ENCODE peak calls at places on chromosomes 7 and 10, in nine cellular contexts. One of them, this sample, is unnamed.
A peak's percentile ranks its signal among the peaks of the same experiment; 100 is the strongest.

GRCh38 chr7:128200376-128200775 is 40.7 kb upstream of the LEP start:
- DNase-seq in stimulated activated CD4-positive, alpha-beta T cell treated with anti-CD3 and anti-CD28 coated beads, Interleukin-15, amount 100 ng/mL, for 24 hours: no peak
- DNase-seq in NCI-H1092: no peak
- DNase-seq in stimulated activated CD8-positive, alpha-beta memory T cell treated with anti-CD3 and anti-CD28 coated beads, Interleukin-15, amount 100 ng/mL, for 4 hours: no peak
- DNase-seq in tibial artery: no peak
- DNase-seq in MM.1S: no peak
- DNase-seq in effector memory CD4-positive, alpha-beta T cell: no peak
- DNase-seq in bronchial epithelial cell: no peak
- DNase-seq in B cell: no peak
- DNase-seq in this sample: no peak

GRCh38 chr7:150361807-150362621 is 6.6 kb upstream of the REPIN1 start:
- DNase-seq in stimulated activated CD8-positive, alpha-beta memory T cell treated with anti-CD3 and anti-CD28 coated beads, Interleukin-15, amount 100 ng/mL, for 4 hours: no peak
- DNase-seq in NCI-H1092: no peak
- DNase-seq in tibial artery: no peak
- DNase-seq in stimulated activated CD4-positive, alpha-beta T cell treated with anti-CD3 and anti-CD28 coated beads, Interleukin-15, amount 100 ng/mL, for 24 hours: no peak
- DNase-seq in effector memory CD4-positive, alpha-beta T cell: no peak
- DNase-seq in MM.1S: no peak
- DNase-seq in B cell: no peak
- DNase-seq in bronchial epithelial cell: no peak
- DNase-seq in this sample: no peak

GRCh38 chr7:154928136-154929005 is 74.6 kb downstream of the PAXIP1 start:
- DNase-seq in NCI-H1092: no peak
- DNase-seq in stimulated activated CD8-positive, alpha-beta memory T cell treated with anti-CD3 and anti-CD28 coated beads, Interleukin-15, amount 100 ng/mL, for 4 hours: no peak
- DNase-seq in effector memory CD4-positive, alpha-beta T cell: peak; percentile 16
- DNase-seq in stimulated activated CD4-positive, alpha-beta T cell treated with anti-CD3 and anti-CD28 coated beads, Interleukin-15, amount 100 ng/mL, for 24 hours: peak; percentile 33
- DNase-seq in tibial artery: peak; percentile 36
- DNase-seq in MM.1S: peak; percentile 98
- DNase-seq in B cell: peak; percentile 73
- DNase-seq in bronchial epithelial cell: peak; percentile 93
- DNase-seq in this sample: peak; percentile 93

GRCh38 chr10:73262105-73262730 is 9.8 kb upstream of the MRPS16 start:
- DNase-seq in effector memory CD4-positive, alpha-beta T cell: no peak
- DNase-seq in bronchial epithelial cell: peak; percentile 95
- DNase-seq in stimulated activated CD4-positive, alpha-beta T cell treated with anti-CD3 and anti-CD28 coated beads, Interleukin-15, amount 100 ng/mL, for 24 hours: no peak
- DNase-seq in tibial artery: no peak
- DNase-seq in MM.1S: no peak
- DNase-seq in NCI-H1092: no peak
- DNase-seq in stimulated activated CD8-positive, alpha-beta memory T cell treated with anti-CD3 and anti-CD28 coated beads, Interleukin-15, amount 100 ng/mL, for 4 hours: no peak
- DNase-seq in B cell: no peak
- DNase-seq in this sample: peak; percentile 93

GRCh38 chr10:35752469-35753450 is 110.7 kb upstream of the FZD8 start:
- DNase-seq in stimulated activated CD4-positive, alpha-beta T cell treated with anti-CD3 and anti-CD28 coated beads, Interleukin-15, amount 100 ng/mL, for 24 hours: no peak
- DNase-seq in B cell: no peak
- DNase-seq in MM.1S: no peak
- DNase-seq in effector memory CD4-positive, alpha-beta T cell: no peak
- DNase-seq in tibial artery: peak; percentile 24
- DNase-seq in NCI-H1092: no peak
- DNase-seq in bronchial epithelial cell: no peak
- DNase-seq in stimulated activated CD8-positive, alpha-beta memory T cell treated with anti-CD3 and anti-CD28 coated beads, Interleukin-15, amount 100 ng/mL, for 4 hours: no peak
- DNase-seq in this sample: no peak

GRCh38 chr7:2663121-2663886 is 24.7 kb upstream of the AMZ1 start:
- DNase-seq in effector memory CD4-positive, alpha-beta T cell: no peak
- DNase-seq in NCI-H1092: no peak
- DNase-seq in B cell: no peak
- DNase-seq in MM.1S: no peak
- DNase-seq in tibial artery: no peak
- DNase-seq in bronchial epithelial cell: no peak
- DNase-seq in stimulated activated CD8-positive, alpha-beta memory T cell treated with anti-CD3 and anti-CD28 coated beads, Interleukin-15, amount 100 ng/mL, for 4 hours: no peak
- DNase-seq in stimulated activated CD4-positive, alpha-beta T cell treated with anti-CD3 and anti-CD28 coated beads, Interleukin-15, amount 100 ng/mL, for 24 hours: no peak
- DNase-seq in this sample: no peak

GRCh38 chr10:121243003-121243898 is 355.0 kb downstream of the FGFR2 start:
- DNase-seq in bronchial epithelial cell: peak; percentile 50
- DNase-seq in tibial artery: no peak
- DNase-seq in MM.1S: no peak
- DNase-seq in effector memory CD4-positive, alpha-beta T cell: no peak
- DNase-seq in stimulated activated CD4-positive, alpha-beta T cell treated with anti-CD3 and anti-CD28 coated beads, Interleukin-15, amount 100 ng/mL, for 24 hours: no peak
- DNase-seq in B cell: no peak
- DNase-seq in NCI-H1092: no peak
- DNase-seq in stimulated activated CD8-positive, alpha-beta memory T cell treated with anti-CD3 and anti-CD28 coated beads, Interleukin-15, amount 100 ng/mL, for 4 hours: no peak
- DNase-seq in this sample: peak; percentile 10

GRCh38 chr7:47454066-47454950 is 127.6 kb downstream of the TNS3 start:
- DNase-seq in stimulated activated CD8-positive, alpha-beta memory T cell treated with anti-CD3 and anti-CD28 coated beads, Interleukin-15, amount 100 ng/mL, for 4 hours: no peak
- DNase-seq in MM.1S: no peak
- DNase-seq in effector memory CD4-positive, alpha-beta T cell: no peak
- DNase-seq in B cell: no peak
- DNase-seq in NCI-H1092: no peak
- DNase-seq in stimulated activated CD4-positive, alpha-beta T cell treated with anti-CD3 and anti-CD28 coated beads, Interleukin-15, amount 100 ng/mL, for 24 hours: no peak
- DNase-seq in tibial artery: no peak
- DNase-seq in bronchial epithelial cell: no peak
- DNase-seq in this sample: no peak

GRCh38 chr7:27277628-27278027 is 35.0 kb downstream of the EVX1 start:
- DNase-seq in effector memory CD4-positive, alpha-beta T cell: no peak
- DNase-seq in B cell: no peak
- DNase-seq in stimulated activated CD4-positive, alpha-beta T cell treated with anti-CD3 and anti-CD28 coated beads, Interleukin-15, amount 100 ng/mL, for 24 hours: no peak
- DNase-seq in bronchial epithelial cell: peak; percentile 82
- DNase-seq in NCI-H1092: no peak
- DNase-seq in MM.1S: no peak
- DNase-seq in stimulated activated CD8-positive, alpha-beta memory T cell treated with anti-CD3 and anti-CD28 coated beads, Interleukin-15, amount 100 ng/mL, for 4 hours: no peak
- DNase-seq in tibial artery: no peak
- DNase-seq in this sample: peak; percentile 74

GRCh38 chr7:47882635-47883034 is 65.6 kb downstream of the PKD1L1 start:
- DNase-seq in stimulated activated CD8-positive, alpha-beta memory T cell treated with anti-CD3 and anti-CD28 coated beads, Interleukin-15, amount 100 ng/mL, for 4 hours: no peak
- DNase-seq in bronchial epithelial cell: no peak
- DNase-seq in stimulated activated CD4-positive, alpha-beta T cell treated with anti-CD3 and anti-CD28 coated beads, Interleukin-15, amount 100 ng/mL, for 24 hours: no peak
- DNase-seq in MM.1S: no peak
- DNase-seq in effector memory CD4-positive, alpha-beta T cell: no peak
- DNase-seq in NCI-H1092: no peak
- DNase-seq in B cell: no peak
- DNase-seq in tibial artery: no peak
- DNase-seq in this sample: no peak

GRCh38 chr10:31924833-31925232 is 3.8 kb downstream of the ARHGAP12 start:
- DNase-seq in bronchial epithelial cell: no peak
- DNase-seq in effector memory CD4-positive, alpha-beta T cell: no peak
- DNase-seq in stimulated activated CD4-positive, alpha-beta T cell treated with anti-CD3 and anti-CD28 coated beads, Interleukin-15, amount 100 ng/mL, for 24 hours: no peak
- DNase-seq in B cell: no peak
- DNase-seq in tibial artery: no peak
- DNase-seq in NCI-H1092: no peak
- DNase-seq in MM.1S: no peak
- DNase-seq in stimulated activated CD8-positive, alpha-beta memory T cell treated with anti-CD3 and anti-CD28 coated beads, Interleukin-15, amount 100 ng/mL, for 4 hours: no peak
- DNase-seq in this sample: no peak

GRCh38 chr10:100731603-100732596 is 13.5 kb upstream of the PAX2 start:
- DNase-seq in MM.1S: no peak
- DNase-seq in stimulated activated CD8-positive, alpha-beta memory T cell treated with anti-CD3 and anti-CD28 coated beads, Interleukin-15, amount 100 ng/mL, for 4 hours: no peak
- DNase-seq in tibial artery: no peak
- DNase-seq in bronchial epithelial cell: no peak
- DNase-seq in B cell: no peak
- DNase-seq in NCI-H1092: no peak
- DNase-seq in effector memory CD4-positive, alpha-beta T cell: no peak
- DNase-seq in stimulated activated CD4-positive, alpha-beta T cell treated with anti-CD3 and anti-CD28 coated beads, Interleukin-15, amount 100 ng/mL, for 24 hours: no peak
- DNase-seq in this sample: no peak

GRCh38 chr7:112386619-112387018 is 63.6 kb upstream of the IFRD1 start:
- DNase-seq in stimulated activated CD4-positive, alpha-beta T cell treated with anti-CD3 and anti-CD28 coated beads, Interleukin-15, amount 100 ng/mL, for 24 hours: no peak
- DNase-seq in bronchial epithelial cell: no peak
- DNase-seq in B cell: no peak
- DNase-seq in effector memory CD4-positive, alpha-beta T cell: no peak
- DNase-seq in tibial artery: no peak
- DNase-seq in NCI-H1092: no peak
- DNase-seq in stimulated activated CD8-positive, alpha-beta memory T cell treated with anti-CD3 and anti-CD28 coated beads, Interleukin-15, amount 100 ng/mL, for 4 hours: no peak
- DNase-seq in MM.1S: no peak
- DNase-seq in this sample: no peak

GRCh38 chr7:150903627-150904026 is 51.3 kb downstream of the AOC1 start:
- DNase-seq in bronchial epithelial cell: peak; percentile 36
- DNase-seq in NCI-H1092: peak; percentile 95
- DNase-seq in B cell: no peak
- DNase-seq in stimulated activated CD8-positive, alpha-beta memory T cell treated with anti-CD3 and anti-CD28 coated beads, Interleukin-15, amount 100 ng/mL, for 4 hours: no peak
- DNase-seq in tibial artery: no peak
- DNase-seq in MM.1S: no peak
- DNase-seq in stimulated activated CD4-positive, alpha-beta T cell treated with anti-CD3 and anti-CD28 coated beads, Interleukin-15, amount 100 ng/mL, for 24 hours: no peak
- DNase-seq in effector memory CD4-positive, alpha-beta T cell: no peak
- DNase-seq in this sample: peak; percentile 79

GRCh38 chr7:102019461-102019860 is 202.0 kb downstream of the CUX1 start:
- DNase-seq in stimulated activated CD4-positive, alpha-beta T cell treated with anti-CD3 and anti-CD28 coated beads, Interleukin-15, amount 100 ng/mL, for 24 hours: no peak
- DNase-seq in stimulated activated CD8-positive, alpha-beta memory T cell treated with anti-CD3 and anti-CD28 coated beads, Interleukin-15, amount 100 ng/mL, for 4 hours: no peak
- DNase-seq in NCI-H1092: no peak
- DNase-seq in effector memory CD4-positive, alpha-beta T cell: no peak
- DNase-seq in MM.1S: no peak
- DNase-seq in B cell: no peak
- DNase-seq in tibial artery: no peak
- DNase-seq in bronchial epithelial cell: no peak
- DNase-seq in this sample: no peak

GRCh38 chr7:42254217-42254616 is 17.2 kb upstream of the GLI3 start:
- DNase-seq in NCI-H1092: no peak
- DNase-seq in tibial artery: no peak
- DNase-seq in bronchial epithelial cell: peak; percentile 85
- DNase-seq in effector memory CD4-positive, alpha-beta T cell: no peak
- DNase-seq in B cell: no peak
- DNase-seq in stimulated activated CD8-positive, alpha-beta memory T cell treated with anti-CD3 and anti-CD28 coated beads, Interleukin-15, amount 100 ng/mL, for 4 hours: no peak
- DNase-seq in stimulated activated CD4-positive, alpha-beta T cell treated with anti-CD3 and anti-CD28 coated beads, Interleukin-15, amount 100 ng/mL, for 24 hours: no peak
- DNase-seq in MM.1S: no peak
- DNase-seq in this sample: peak; percentile 84

GRCh38 chr10:15182541-15183207 is 14.2 kb upstream of the NMT2 start:
- DNase-seq in bronchial epithelial cell: no peak
- DNase-seq in tibial artery: no peak
- DNase-seq in effector memory CD4-positive, alpha-beta T cell: no peak
- DNase-seq in NCI-H1092: no peak
- DNase-seq in stimulated activated CD8-positive, alpha-beta memory T cell treated with anti-CD3 and anti-CD28 coated beads, Interleukin-15, amount 100 ng/mL, for 4 hours: no peak
- DNase-seq in B cell: no peak
- DNase-seq in stimulated activated CD4-positive, alpha-beta T cell treated with anti-CD3 and anti-CD28 coated beads, Interleukin-15, amount 100 ng/mL, for 24 hours: no peak
- DNase-seq in MM.1S: no peak
- DNase-seq in this sample: peak; percentile 49

GRCh38 chr7:13800694-13801448 is 188.6 kb downstream of the ETV1 start:
- DNase-seq in B cell: no peak
- DNase-seq in stimulated activated CD4-positive, alpha-beta T cell treated with anti-CD3 and anti-CD28 coated beads, Interleukin-15, amount 100 ng/mL, for 24 hours: no peak
- DNase-seq in bronchial epithelial cell: peak; percentile 96
- DNase-seq in effector memory CD4-positive, alpha-beta T cell: no peak
- DNase-seq in NCI-H1092: peak; percentile 31
- DNase-seq in MM.1S: no peak
- DNase-seq in tibial artery: no peak
- DNase-seq in stimulated activated CD8-positive, alpha-beta memory T cell treated with anti-CD3 and anti-CD28 coated beads, Interleukin-15, amount 100 ng/mL, for 4 hours: peak; percentile 1
- DNase-seq in this sample: peak; percentile 41

GRCh38 chr7:158140538-158141220 is 446.9 kb downstream of the PTPRN2 start:
- DNase-seq in MM.1S: no peak
- DNase-seq in tibial artery: no peak
- DNase-seq in stimulated activated CD8-positive, alpha-beta memory T cell treated with anti-CD3 and anti-CD28 coated beads, Interleukin-15, amount 100 ng/mL, for 4 hours: no peak
- DNase-seq in bronchial epithelial cell: no peak
- DNase-seq in stimulated activated CD4-positive, alpha-beta T cell treated with anti-CD3 and anti-CD28 coated beads, Interleukin-15, amount 100 ng/mL, for 24 hours: no peak
- DNase-seq in B cell: no peak
- DNase-seq in effector memory CD4-positive, alpha-beta T cell: no peak
- DNase-seq in NCI-H1092: no peak
- DNase-seq in this sample: no peak

GRCh38 chr10:1166101-1166827 is 110.1 kb downstream of the WDR37 start:
- DNase-seq in bronchial epithelial cell: no peak
- DNase-seq in stimulated activated CD8-positive, alpha-beta memory T cell treated with anti-CD3 and anti-CD28 coated beads, Interleukin-15, amount 100 ng/mL, for 4 hours: no peak
- DNase-seq in NCI-H1092: no peak
- DNase-seq in tibial artery: peak; percentile 18
- DNase-seq in stimulated activated CD4-positive, alpha-beta T cell treated with anti-CD3 and anti-CD28 coated beads, Interleukin-15, amount 100 ng/mL, for 24 hours: no peak
- DNase-seq in MM.1S: no peak
- DNase-seq in B cell: no peak
- DNase-seq in effector memory CD4-positive, alpha-beta T cell: no peak
- DNase-seq in this sample: no peak

GRCh38 chr10:34723746-34724145 is 91.3 kb downstream of the PARD3 start:
- DNase-seq in MM.1S: peak; percentile 78
- DNase-seq in stimulated activated CD4-positive, alpha-beta T cell treated with anti-CD3 and anti-CD28 coated beads, Interleukin-15, amount 100 ng/mL, for 24 hours: no peak
- DNase-seq in tibial artery: peak; percentile 38
- DNase-seq in stimulated activated CD8-positive, alpha-beta memory T cell treated with anti-CD3 and anti-CD28 coated beads, Interleukin-15, amount 100 ng/mL, for 4 hours: no peak
- DNase-seq in effector memory CD4-positive, alpha-beta T cell: no peak
- DNase-seq in B cell: no peak
- DNase-seq in NCI-H1092: peak; percentile 26
- DNase-seq in bronchial epithelial cell: peak; percentile 64
- DNase-seq in this sample: peak; percentile 69

GRCh38 chr10:7832060-7832459 is 13.8 kb downstream of the TAF3 start:
- DNase-seq in effector memory CD4-positive, alpha-beta T cell: no peak
- DNase-seq in tibial artery: no peak
- DNase-seq in stimulated activated CD8-positive, alpha-beta memory T cell treated with anti-CD3 and anti-CD28 coated beads, Interleukin-15, amount 100 ng/mL, for 4 hours: no peak
- DNase-seq in B cell: no peak
- DNase-seq in stimulated activated CD4-positive, alpha-beta T cell treated with anti-CD3 and anti-CD28 coated beads, Interleukin-15, amount 100 ng/mL, for 24 hours: no peak
- DNase-seq in MM.1S: no peak
- DNase-seq in bronchial epithelial cell: no peak
- DNase-seq in NCI-H1092: no peak
- DNase-seq in this sample: no peak

This sample was measured in MCF 10A.